ENCODE peak calls at places on chromosome 16, in seven cellular contexts. A, R, E, S, G, T and U are unnamed samples.

GRCh38 chr16:9818702-9819101 is 363.5 kb downstream of the GRIN2A start:
- DNase-seq in T (no peak), A (no peak), E (no peak), R (no peak), S (no peak), G (no peak), U (no peak)

GRCh38 chr16:89847056-89847929 is 19.0 kb downstream of the SPIRE2 start:
- DNase-seq in G (no peak), S (no peak), R (no peak), E (no peak), A (no peak), T (no peak), U (no peak)

GRCh38 chr16:29943846-29944669 is 17.8 kb upstream of the TMEM219 start:
- DNase-seq in E (peak; percentile 41), T (no peak), A (peak; percentile 97), S (peak; percentile 98), R (peak; percentile 80), G (peak; percentile 99), U (peak; percentile 98)

GRCh38 chr16:86427327-86427935 is 82.9 kb upstream of the FOXF1 start:
- DNase-seq in E (no peak), G (no peak), T (no peak), R (no peak), A (no peak), S (no peak), U (no peak)

GRCh38 chr16:68490829-68491575 is 42.7 kb upstream of the SMPD3 start:
- DNase-seq in T (no peak), A (peak; percentile 16), E (peak; percentile 90), R (peak; percentile 28), S (peak; percentile 24), G (peak; percentile 49), U (no peak)

GRCh38 chr16:28090646-28091377 is 27.3 kb upstream of the GSG1L start:
- DNase-seq in T (no peak), G (peak; percentile 45), R (peak; percentile 94), E (no peak), S (peak; percentile 36), A (no peak), U (peak; percentile 64)

GRCh38 chr16:35737076-35737475 is 2277.7 kb downstream of the TP53TG3F start:
- DNase-seq in S (no peak), R (no peak), E (no peak), G (no peak), T (no peak), A (no peak), U (no peak)

GRCh38 chr16:83955218-83956130 is 2.4 kb downstream of the OSGIN1 start:
- DNase-seq in A (peak; percentile 5), T (no peak), G (peak; percentile 58), S (peak; percentile 55), R (no peak), E (no peak), U (peak; percentile 51)

GRCh38 chr16:48542966-48543365 is 67.0 kb downstream of the N4BP1 start:
- DNase-seq in G (no peak), A (no peak), E (no peak), R (no peak), T (no peak), S (no peak), U (no peak)

GRCh38 chr16:14232106-14232890 is 161.2 kb downstream of the MRTFB start:
- DNase-seq in A (no peak), R (no peak), E (no peak), T (no peak), S (no peak), G (peak; percentile 47), U (no peak)

GRCh38 chr16:24685539-24686432 is 43.7 kb upstream of the TNRC6A start:
- DNase-seq in A (peak; percentile 25), T (peak; percentile 33), G (peak; percentile 70), S (peak; percentile 85), E (peak; percentile 33), R (peak; percentile 80), U (peak; percentile 86)

GRCh38 chr16:56812884-56813283 is 52.1 kb upstream of the SLC12A3 start:
- DNase-seq in R (no peak), S (no peak), T (no peak), A (no peak), G (peak; percentile 39), E (no peak), U (peak; percentile 67)

GRCh38 chr16:81715358-81716196 is 63.5 kb upstream of the PLCG2 start:
- DNase-seq in G (no peak), A (no peak), T (no peak), R (no peak), E (no peak), S (no peak), U (no peak)

GRCh38 chr16:48244863-48245195 is 729 bp downstream of the LONP2 start:
- DNase-seq in A (no peak), S (no peak), G (no peak), E (no peak), R (no peak), T (no peak), U (peak; percentile 20)

GRCh38 chr16:89737341-89738071 is 16.2 kb downstream of the ZNF276 start:
- DNase-seq in T (no peak), G (no peak), R (no peak), S (no peak), A (no peak), E (no peak), U (no peak)

GRCh38 chr16:57656342-57656955 is 11.7 kb upstream of the ADGRG3 start:
- DNase-seq in R (no peak), G (no peak), T (no peak), S (no peak), E (no peak), A (no peak), U (no peak)

GRCh38 chr16:66959645-66960177 is 1.4 kb upstream of the CES3 start:
- DNase-seq in E (no peak), G (no peak), T (no peak), R (no peak), A (no peak), S (no peak), U (no peak)

DNA sequence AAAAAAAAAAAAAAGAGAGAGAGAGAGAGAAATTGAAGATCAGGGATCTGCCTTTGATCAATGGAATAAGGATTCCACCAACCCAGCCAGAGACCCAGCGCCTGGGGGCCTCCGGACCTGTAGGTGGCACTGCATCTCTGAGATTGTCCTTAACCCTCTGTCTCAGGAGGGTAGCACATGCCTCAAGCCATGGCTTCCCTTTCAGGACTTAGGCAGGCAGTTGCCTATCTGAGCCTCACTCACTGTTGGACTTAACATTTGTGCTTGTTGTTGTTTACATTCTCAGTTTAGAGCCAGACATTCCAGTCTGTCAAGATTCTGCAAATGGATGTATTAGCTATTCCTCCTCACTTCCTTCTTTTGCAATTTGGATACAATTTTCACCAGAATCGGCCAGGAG is 5.1 kb upstream of the SCNN1B start:
- DNase-seq in R (peak; percentile 79), T (no peak), G (no peak), A (no peak), E (peak; percentile 34), S (no peak), U (no peak)
- TF ChIP-seq CTCF in R (peak; percentile 72), T (peak; percentile 26), G (no peak), A (no peak), E (no peak), S (peak; percentile 29), U (no peak)

GRCh38 chr16:75458439-75458838 is 6.0 kb downstream of the TMEM170A start:
- DNase-seq in R (no peak), G (no peak), T (no peak), A (no peak), E (no peak), S (no peak), U (no peak)
- TF ChIP-seq CTCF in R (no peak), G (no peak), T (no peak), A (no peak), E (no peak), S (no peak), U (no peak)

GRCh38 chr16:1058216-1058615 is 14.3 kb upstream of the SSTR5 start:
- DNase-seq in G (no peak), T (peak; percentile 29), R (no peak), E (no peak), A (no peak), S (no peak), U (no peak)
- TF ChIP-seq CTCF in G (no peak), T (no peak), R (no peak), E (no peak), A (no peak), S (no peak), U (no peak)

GRCh38 chr16:87853411-87854052 is 15.8 kb downstream of the SLC7A5 start:
- DNase-seq in R (peak; percentile 90), T (peak; percentile 65), G (peak; percentile 82), S (peak; percentile 83), E (peak; percentile 95), A (peak; percentile 78), U (peak; percentile 91)
- TF ChIP-seq CTCF in R (no peak), T (no peak), G (no peak), S (no peak), E (no peak), A (no peak), U (no peak)

DNA sequence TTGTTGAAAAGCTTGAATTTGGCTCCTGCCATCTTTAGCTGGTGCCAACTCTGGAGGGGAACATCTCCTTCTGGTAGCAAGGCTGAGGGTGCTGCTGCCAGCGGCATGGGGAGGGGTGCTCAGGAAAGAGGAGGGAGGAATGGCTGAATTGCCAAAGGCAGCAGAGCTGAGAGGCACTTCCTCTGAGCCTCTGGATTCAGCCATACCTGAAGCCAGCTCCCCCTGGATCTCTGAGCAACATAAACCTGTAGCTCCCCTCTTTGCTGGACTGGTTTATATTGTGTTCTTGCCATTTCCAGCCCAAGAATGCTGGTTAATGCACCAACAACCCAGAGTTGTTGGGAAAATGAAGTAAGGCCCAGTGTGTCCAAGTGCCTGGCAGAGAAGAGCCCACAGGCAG is 7.4 kb downstream of the MEFV start:
- DNase-seq in G (no peak), S (no peak), T (no peak), R (no peak), E (no peak), A (no peak), U (no peak)
- TF ChIP-seq CTCF in G (no peak), S (no peak), T (no peak), R (no peak), E (no peak), A (no peak), U (no peak)

GRCh38 chr16:75750516-75750915 is 24.2 kb upstream of the CPHXL start:
- DNase-seq in G (no peak), R (no peak), T (no peak), A (no peak), E (no peak), S (no peak), U (no peak)

GRCh38 chr16:75758215-75758614 is 31.9 kb upstream of the CPHXL start:
- DNase-seq in E (no peak), T (no peak), A (no peak), S (peak; percentile 45), G (peak; percentile 78), R (no peak), U (peak; percentile 13)

GRCh38 chr16:75760018-75760519 is 33.8 kb upstream of the CPHXL start:
- DNase-seq in T (no peak), S (no peak), R (no peak), E (no peak), A (no peak), G (no peak), U (no peak)

DNA sequence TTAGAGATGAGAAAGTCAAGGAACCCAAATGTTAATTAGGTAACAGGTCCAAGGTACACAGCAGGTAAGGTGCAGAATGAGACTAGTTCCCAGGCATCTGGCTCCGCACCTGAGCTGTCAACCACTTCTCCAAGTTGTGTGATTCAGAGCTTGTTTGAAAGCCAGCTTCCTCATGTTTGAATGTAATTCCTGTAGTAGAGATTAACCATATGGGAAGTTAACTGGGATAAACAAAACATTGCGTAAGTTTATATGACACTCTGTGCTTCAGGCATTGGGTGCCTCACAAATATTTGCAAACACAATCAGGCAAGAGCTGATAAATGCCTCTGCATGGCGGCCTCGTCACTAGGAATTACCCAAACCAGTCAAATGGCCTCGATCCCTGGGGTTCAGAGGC is 27.8 kb upstream of the CPHXL start:
- DNase-seq in T (no peak), R (no peak), G (peak; percentile 48), S (no peak), E (peak; percentile 41), A (no peak), U (peak; percentile 32)
- TF ChIP-seq CTCF in T (no peak), R (no peak), G (no peak), S (no peak), E (no peak), A (no peak), U (no peak)